ENCODE peak calls at places on chromosomes 16 and 17, in eight cellular contexts. One of them, this sample, is unnamed.

GRCh38 chr16:414395-415169 is 10.9 kb upstream of the RAB11FIP3 start:
- DNase-seq in A549: no peak
- DNase-seq in IMR-90: no peak
- DNase-seq in ovary: no peak
- DNase-seq in heart left ventricle: no peak
- DNase-seq in suprapubic skin: no peak
- DNase-seq in endothelial cell of umbilical vein: no peak
- DNase-seq in Peyer's patch: no peak
- DNase-seq in this sample: no peak

GRCh38 chr17:74639704-74640142 is 16.2 kb upstream of the CD300E start:
- DNase-seq in ovary: no peak
- DNase-seq in endothelial cell of umbilical vein: no peak
- DNase-seq in Peyer's patch: peak
- DNase-seq in suprapubic skin: no peak
- DNase-seq in heart left ventricle: peak
- DNase-seq in A549: no peak
- DNase-seq in IMR-90: no peak
- DNase-seq in this sample: no peak

GRCh38 chr16:69870761-69871160 is 80.4 kb upstream of the CLEC18A start:
- DNase-seq in Peyer's patch: no peak
- DNase-seq in endothelial cell of umbilical vein: no peak
- DNase-seq in heart left ventricle: no peak
- DNase-seq in A549: no peak
- DNase-seq in ovary: no peak
- DNase-seq in suprapubic skin: no peak
- DNase-seq in IMR-90: no peak
- DNase-seq in this sample: no peak

GRCh38 chr17:17724991-17725852 is 44.0 kb downstream of the RAI1 start:
- DNase-seq in suprapubic skin: no peak
- DNase-seq in IMR-90: no peak
- DNase-seq in A549: no peak
- DNase-seq in Peyer's patch: no peak
- DNase-seq in ovary: no peak
- DNase-seq in heart left ventricle: no peak
- DNase-seq in endothelial cell of umbilical vein: peak
- DNase-seq in this sample: peak

GRCh38 chr17:550776-551175 is 163.9 kb downstream of the VPS53 start:
- DNase-seq in A549: no peak
- DNase-seq in endothelial cell of umbilical vein: no peak
- DNase-seq in IMR-90: peak
- DNase-seq in ovary: no peak
- DNase-seq in Peyer's patch: no peak
- DNase-seq in suprapubic skin: no peak
- DNase-seq in heart left ventricle: no peak
- DNase-seq in this sample: no peak

GRCh38 chr16:50310308-50311133 is 44.2 kb downstream of the ADCY7 start:
- DNase-seq in Peyer's patch: peak
- DNase-seq in endothelial cell of umbilical vein: no peak
- DNase-seq in heart left ventricle: no peak
- DNase-seq in ovary: peak
- DNase-seq in IMR-90: no peak
- DNase-seq in A549: no peak
- DNase-seq in suprapubic skin: no peak
- DNase-seq in this sample: no peak

GRCh38 chr17:80804466-80804865 is 187.2 kb upstream of the CHMP6 start:
- DNase-seq in ovary: no peak
- DNase-seq in IMR-90: no peak
- DNase-seq in suprapubic skin: no peak
- DNase-seq in heart left ventricle: no peak
- DNase-seq in Peyer's patch: no peak
- DNase-seq in A549: no peak
- DNase-seq in endothelial cell of umbilical vein: no peak
- DNase-seq in this sample: no peak

GRCh38 chr17:39508987-39509386 is 47.7 kb downstream of the CDK12 start:
- DNase-seq in endothelial cell of umbilical vein: no peak
- DNase-seq in IMR-90: no peak
- DNase-seq in ovary: no peak
- DNase-seq in A549: no peak
- DNase-seq in Peyer's patch: no peak
- DNase-seq in heart left ventricle: no peak
- DNase-seq in suprapubic skin: no peak
- DNase-seq in this sample: no peak

GRCh38 chr17:75078097-75079022 is 9.4 kb upstream of the SLC16A5 start:
- DNase-seq in suprapubic skin: no peak
- DNase-seq in Peyer's patch: no peak
- DNase-seq in heart left ventricle: no peak
- DNase-seq in A549: peak
- DNase-seq in ovary: no peak
- DNase-seq in endothelial cell of umbilical vein: no peak
- DNase-seq in IMR-90: peak
- DNase-seq in this sample: no peak

DNA sequence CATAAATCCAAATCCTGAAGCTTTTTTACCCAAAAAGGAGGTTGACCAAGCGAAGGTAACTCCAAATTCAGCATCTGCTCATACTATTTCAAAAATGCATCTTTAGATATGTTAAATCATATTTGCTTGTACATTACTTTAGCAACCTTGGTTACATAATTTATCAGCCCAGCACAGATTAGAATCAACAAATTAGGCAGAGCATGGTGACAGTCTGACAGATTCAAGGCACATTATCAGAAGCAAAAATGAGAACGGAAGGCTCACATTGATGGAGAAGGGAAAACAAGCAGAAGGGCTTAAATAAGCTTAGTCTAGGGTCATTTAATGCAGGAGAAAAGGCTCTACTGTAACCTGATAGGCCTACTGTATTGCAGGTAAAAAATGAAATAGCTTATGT is 3.9 kb upstream of the KCNJ2 start:
- DNase-seq in suprapubic skin: no peak
- DNase-seq in endothelial cell of umbilical vein: no peak
- DNase-seq in ovary: no peak
- DNase-seq in IMR-90: no peak
- DNase-seq in A549: no peak
- DNase-seq in Peyer's patch: no peak
- DNase-seq in heart left ventricle: no peak
- DNase-seq in this sample: no peak
- TF ChIP-seq POLR2A in suprapubic skin: no peak
- TF ChIP-seq POLR2A in endothelial cell of umbilical vein: no peak
- TF ChIP-seq POLR2A in ovary: no peak
- TF ChIP-seq POLR2A in IMR-90: no peak
- TF ChIP-seq POLR2A in A549: no peak
- TF ChIP-seq POLR2A in Peyer's patch: no peak
- TF ChIP-seq POLR2A in heart left ventricle: no peak
- TF ChIP-seq POLR2A in this sample: no peak

DNA sequence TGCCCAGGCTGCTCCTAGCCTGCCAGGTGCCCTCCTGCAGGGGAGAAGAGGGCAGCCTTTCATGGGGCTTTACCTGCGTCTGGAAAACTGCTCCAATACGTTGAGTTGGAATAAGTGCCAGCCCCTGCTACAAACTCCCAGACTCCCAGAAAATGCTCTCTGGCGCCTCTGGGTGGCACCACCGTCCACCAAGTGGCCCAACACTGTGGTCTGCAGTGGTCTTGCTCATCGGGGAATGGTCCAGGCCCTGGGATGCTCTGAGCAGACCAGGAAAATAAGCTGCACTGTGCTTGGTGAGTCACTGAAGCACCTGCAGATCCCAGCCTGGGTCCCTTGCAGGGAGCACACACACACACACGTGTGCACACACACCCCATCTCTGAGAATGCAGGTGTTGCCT is 20.8 kb downstream of the CDIP1 start:
- DNase-seq in ovary: no peak
- DNase-seq in endothelial cell of umbilical vein: peak
- DNase-seq in heart left ventricle: peak
- DNase-seq in IMR-90: peak
- DNase-seq in A549: peak
- DNase-seq in suprapubic skin: no peak
- DNase-seq in Peyer's patch: no peak
- DNase-seq in this sample: no peak
- TF ChIP-seq CTCF in ovary: no peak
- TF ChIP-seq CTCF in endothelial cell of umbilical vein: peak
- TF ChIP-seq CTCF in heart left ventricle: peak
- TF ChIP-seq CTCF in IMR-90: peak
- TF ChIP-seq CTCF in A549: peak
- TF ChIP-seq CTCF in suprapubic skin: peak
- TF ChIP-seq CTCF in Peyer's patch: peak
- TF ChIP-seq CTCF in this sample: peak

DNA sequence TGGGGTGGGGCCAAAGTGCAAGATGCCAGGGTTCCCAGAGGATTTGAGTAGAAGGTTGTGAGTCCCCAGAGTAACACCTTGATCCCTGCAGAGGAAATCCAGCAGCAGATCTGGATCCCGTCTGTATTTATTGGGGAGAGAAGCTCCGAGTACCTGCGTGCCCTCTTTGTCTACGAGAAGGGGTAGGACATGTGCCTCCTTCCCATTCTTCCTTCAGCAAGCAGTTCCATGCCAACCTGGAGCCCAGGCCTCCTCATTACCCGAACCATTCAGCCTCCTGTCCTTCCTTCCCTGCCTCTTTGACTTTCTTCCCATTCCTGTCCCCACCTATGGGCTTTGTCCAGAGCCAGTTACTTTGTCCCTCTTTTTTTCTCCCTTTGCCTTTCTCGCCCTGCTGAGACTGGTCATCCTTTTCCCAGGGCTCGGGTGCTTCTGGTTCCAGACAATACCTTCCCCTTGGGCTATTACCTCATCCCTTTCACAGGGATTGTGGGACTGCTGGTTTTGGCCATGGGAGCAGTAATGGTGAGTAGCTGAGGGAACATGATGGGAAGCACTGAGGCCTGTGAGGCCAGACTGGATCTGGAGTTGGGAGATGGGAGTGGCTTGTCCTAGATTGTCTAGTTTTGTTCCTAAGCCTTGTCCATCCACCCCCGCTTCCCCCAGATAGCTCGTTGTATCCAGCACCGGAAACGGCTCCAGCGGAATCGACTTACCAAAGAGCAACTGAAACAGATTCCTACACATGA is 2.9 kb downstream of the RNF167 start:
- DNase-seq in heart left ventricle: no peak
- DNase-seq in suprapubic skin: no peak
- DNase-seq in endothelial cell of umbilical vein: no peak
- DNase-seq in Peyer's patch: no peak
- DNase-seq in A549: no peak
- DNase-seq in IMR-90: no peak
- DNase-seq in ovary: no peak
- DNase-seq in this sample: no peak
- TF ChIP-seq POLR2A in heart left ventricle: no peak
- TF ChIP-seq POLR2A in suprapubic skin: no peak
- TF ChIP-seq POLR2A in endothelial cell of umbilical vein: peak
- TF ChIP-seq POLR2A in Peyer's patch: no peak
- TF ChIP-seq POLR2A in A549: no peak
- TF ChIP-seq POLR2A in IMR-90: no peak
- TF ChIP-seq POLR2A in ovary: no peak
- TF ChIP-seq POLR2A in this sample: no peak

DNA sequence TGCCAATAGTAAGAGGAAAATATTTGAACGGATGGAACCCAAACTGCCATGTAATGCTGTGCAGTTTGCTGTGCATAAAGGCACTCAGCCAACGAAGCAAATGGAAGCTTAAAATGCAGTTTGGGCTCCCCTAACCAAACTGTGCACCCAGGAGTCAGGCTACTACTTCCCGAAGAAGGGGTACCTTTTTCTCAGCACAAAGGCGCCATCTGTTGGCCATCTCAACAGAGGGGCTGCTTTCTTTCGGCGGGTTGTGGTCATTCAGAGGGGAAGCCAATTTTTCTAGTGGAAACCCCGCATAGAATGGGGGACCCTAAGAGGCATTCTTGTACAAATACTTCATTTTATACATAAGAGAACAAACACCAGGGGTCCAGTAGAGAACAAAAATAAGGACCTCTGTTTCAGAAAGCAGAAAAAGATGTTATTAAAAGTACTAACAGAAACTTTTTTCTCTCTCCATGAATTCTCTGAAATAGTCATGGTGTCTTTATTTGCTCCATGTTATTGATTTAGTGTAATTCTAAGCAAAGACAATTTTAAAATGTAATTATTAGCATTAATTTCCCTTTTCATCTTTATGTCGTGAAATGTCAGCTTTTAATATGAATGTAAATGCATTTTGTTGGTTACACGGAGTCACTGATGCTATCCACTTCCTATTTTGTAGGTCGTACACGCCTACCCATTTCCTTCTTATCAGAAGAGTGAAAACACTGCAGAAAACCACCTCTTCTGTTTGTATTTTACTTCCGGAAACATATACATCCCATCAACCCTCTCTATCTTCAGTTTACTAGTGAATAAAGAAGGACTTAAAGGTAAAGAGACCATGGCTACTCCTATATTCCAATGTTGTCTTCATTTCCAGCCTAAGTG is 453.3 kb downstream of the KCNJ2 start:
- DNase-seq in A549: peak
- DNase-seq in ovary: no peak
- DNase-seq in endothelial cell of umbilical vein: peak
- DNase-seq in suprapubic skin: no peak
- DNase-seq in Peyer's patch: no peak
- DNase-seq in heart left ventricle: peak
- DNase-seq in IMR-90: peak
- DNase-seq in this sample: peak
- TF ChIP-seq CTCF in A549: peak
- TF ChIP-seq CTCF in ovary: no peak
- TF ChIP-seq CTCF in endothelial cell of umbilical vein: peak
- TF ChIP-seq CTCF in suprapubic skin: no peak
- TF ChIP-seq CTCF in Peyer's patch: no peak
- TF ChIP-seq CTCF in heart left ventricle: peak
- TF ChIP-seq CTCF in IMR-90: peak
- TF ChIP-seq CTCF in this sample: no peak

GRCh38 chr17:41695134-41695661 is 6.5 kb downstream of the EIF1 start:
- DNase-seq in ovary: no peak
- DNase-seq in endothelial cell of umbilical vein: peak
- DNase-seq in A549: peak
- DNase-seq in IMR-90: peak
- DNase-seq in heart left ventricle: no peak
- DNase-seq in Peyer's patch: no peak
- DNase-seq in suprapubic skin: no peak
- DNase-seq in this sample: no peak
- TF ChIP-seq POLR2A in ovary: no peak
- TF ChIP-seq POLR2A in endothelial cell of umbilical vein: no peak
- TF ChIP-seq POLR2A in A549: no peak
- TF ChIP-seq POLR2A in IMR-90: no peak
- TF ChIP-seq POLR2A in heart left ventricle: no peak
- TF ChIP-seq POLR2A in Peyer's patch: no peak
- TF ChIP-seq POLR2A in suprapubic skin: no peak
- TF ChIP-seq POLR2A in this sample: no peak

GRCh38 chr17:37406635-37407455 is at the start of the genes ACACA and TADA2A:
- DNase-seq in suprapubic skin: peak
- DNase-seq in IMR-90: peak
- DNase-seq in heart left ventricle: peak
- DNase-seq in A549: peak
- DNase-seq in endothelial cell of umbilical vein: peak
- DNase-seq in ovary: peak
- DNase-seq in Peyer's patch: peak
- DNase-seq in this sample: peak
- TF ChIP-seq CTCF in suprapubic skin: no peak
- TF ChIP-seq CTCF in IMR-90: no peak
- TF ChIP-seq CTCF in heart left ventricle: no peak
- TF ChIP-seq CTCF in A549: no peak
- TF ChIP-seq CTCF in endothelial cell of umbilical vein: no peak
- TF ChIP-seq CTCF in ovary: no peak
- TF ChIP-seq CTCF in Peyer's patch: no peak
- TF ChIP-seq CTCF in this sample: no peak

GRCh38 chr17:28751600-28752366 is 8.0 kb downstream of the TRAF4 start:
- DNase-seq in suprapubic skin: no peak
- DNase-seq in endothelial cell of umbilical vein: no peak
- DNase-seq in IMR-90: no peak
- DNase-seq in heart left ventricle: no peak
- DNase-seq in A549: no peak
- DNase-seq in Peyer's patch: no peak
- DNase-seq in ovary: peak
- DNase-seq in this sample: no peak
- TF ChIP-seq POLR2A in suprapubic skin: no peak
- TF ChIP-seq POLR2A in endothelial cell of umbilical vein: no peak
- TF ChIP-seq POLR2A in IMR-90: no peak
- TF ChIP-seq POLR2A in heart left ventricle: no peak
- TF ChIP-seq POLR2A in A549: no peak
- TF ChIP-seq POLR2A in Peyer's patch: no peak
- TF ChIP-seq POLR2A in ovary: no peak
- TF ChIP-seq POLR2A in this sample: no peak

This sample was measured in thyroid gland.